ENCODE peak calls at places on chromosomes 11 and 22, in eight cellular contexts. One of them, this sample, is unnamed.

GRCh38 chr11:47891886-47892285 is 43.7 kb upstream of the NUP160 start:
- DNase-seq in neural crest cell: no peak
- DNase-seq in CD4-positive, alpha-beta T cell: no peak
- DNase-seq in heart left ventricle: no peak
- DNase-seq in nephron progenitor cell: no peak
- DNase-seq in MCF 10A: no peak
- DNase-seq in mesothelial cell of epicardium: no peak
- DNase-seq in fibroblast of mammary gland: no peak
- DNase-seq in this sample: no peak

GRCh38 chr22:50581950-50582561 is 593 bp downstream of the CHKB start:
- DNase-seq in mesothelial cell of epicardium: peak; percentile 56
- DNase-seq in heart left ventricle: no peak
- DNase-seq in MCF 10A: peak; percentile 20
- DNase-seq in fibroblast of mammary gland: no peak
- DNase-seq in neural crest cell: no peak
- DNase-seq in nephron progenitor cell: no peak
- DNase-seq in CD4-positive, alpha-beta T cell: no peak
- DNase-seq in this sample: no peak

GRCh38 chr22:39839917-39840510 is 53.5 kb downstream of the ENTHD1 start:
- DNase-seq in neural crest cell: no peak
- DNase-seq in MCF 10A: no peak
- DNase-seq in mesothelial cell of epicardium: no peak
- DNase-seq in CD4-positive, alpha-beta T cell: no peak
- DNase-seq in fibroblast of mammary gland: no peak
- DNase-seq in heart left ventricle: no peak
- DNase-seq in nephron progenitor cell: no peak
- DNase-seq in this sample: no peak

GRCh38 chr22:50299724-50300619 is 7.5 kb downstream of the PLXNB2 start:
- DNase-seq in mesothelial cell of epicardium: no peak
- DNase-seq in fibroblast of mammary gland: no peak
- DNase-seq in heart left ventricle: no peak
- DNase-seq in nephron progenitor cell: peak; percentile 75
- DNase-seq in neural crest cell: peak; percentile 61
- DNase-seq in CD4-positive, alpha-beta T cell: no peak
- DNase-seq in MCF 10A: no peak
- DNase-seq in this sample: peak; percentile 89

GRCh38 chr11:705646-706438 is at the start of gene EPS8L2:
- DNase-seq in MCF 10A: peak; percentile 57
- DNase-seq in CD4-positive, alpha-beta T cell: no peak
- DNase-seq in heart left ventricle: no peak
- DNase-seq in fibroblast of mammary gland: no peak
- DNase-seq in mesothelial cell of epicardium: no peak
- DNase-seq in neural crest cell: no peak
- DNase-seq in nephron progenitor cell: peak; percentile 69
- DNase-seq in this sample: peak; percentile 91

GRCh38 chr11:107538239-107538638 is 27.3 kb downstream of the ALKBH8 start:
- DNase-seq in heart left ventricle: no peak
- DNase-seq in CD4-positive, alpha-beta T cell: no peak
- DNase-seq in neural crest cell: no peak
- DNase-seq in fibroblast of mammary gland: no peak
- DNase-seq in MCF 10A: no peak
- DNase-seq in nephron progenitor cell: no peak
- DNase-seq in mesothelial cell of epicardium: no peak
- DNase-seq in this sample: no peak

GRCh38 chr22:22404598-22405284 is 103.8 kb downstream of the ZNF280B start:
- DNase-seq in CD4-positive, alpha-beta T cell: no peak
- DNase-seq in neural crest cell: no peak
- DNase-seq in MCF 10A: no peak
- DNase-seq in heart left ventricle: no peak
- DNase-seq in mesothelial cell of epicardium: no peak
- DNase-seq in fibroblast of mammary gland: no peak
- DNase-seq in nephron progenitor cell: no peak
- DNase-seq in this sample: no peak

GRCh38 chr11:134545521-134545920 is 133.5 kb upstream of the B3GAT1 start:
- DNase-seq in nephron progenitor cell: no peak
- DNase-seq in mesothelial cell of epicardium: peak; percentile 19
- DNase-seq in MCF 10A: no peak
- DNase-seq in fibroblast of mammary gland: no peak
- DNase-seq in CD4-positive, alpha-beta T cell: no peak
- DNase-seq in neural crest cell: no peak
- DNase-seq in heart left ventricle: no peak
- DNase-seq in this sample: no peak

GRCh38 chr11:66288138-66288865 is 641 bp downstream of the YIF1A start:
- DNase-seq in fibroblast of mammary gland: no peak
- DNase-seq in heart left ventricle: no peak
- DNase-seq in mesothelial cell of epicardium: no peak
- DNase-seq in neural crest cell: no peak
- DNase-seq in CD4-positive, alpha-beta T cell: no peak
- DNase-seq in nephron progenitor cell: no peak
- DNase-seq in MCF 10A: no peak
- DNase-seq in this sample: peak; percentile 58

GRCh38 chr11:105000167-105000566 is 22.8 kb downstream of the CASP5 start:
- DNase-seq in heart left ventricle: no peak
- DNase-seq in mesothelial cell of epicardium: no peak
- DNase-seq in CD4-positive, alpha-beta T cell: no peak
- DNase-seq in MCF 10A: no peak
- DNase-seq in fibroblast of mammary gland: peak; percentile 27
- DNase-seq in nephron progenitor cell: no peak
- DNase-seq in neural crest cell: no peak
- DNase-seq in this sample: no peak

GRCh38 chr22:33851240-33851639 is 69.0 kb downstream of the LARGE1 start:
- DNase-seq in neural crest cell: no peak
- DNase-seq in fibroblast of mammary gland: peak; percentile 16
- DNase-seq in MCF 10A: no peak
- DNase-seq in heart left ventricle: no peak
- DNase-seq in mesothelial cell of epicardium: no peak
- DNase-seq in nephron progenitor cell: no peak
- DNase-seq in CD4-positive, alpha-beta T cell: no peak
- DNase-seq in this sample: no peak

GRCh38 chr11:46675288-46675851 is 25.0 kb downstream of the ARHGAP1 start:
- DNase-seq in MCF 10A: peak; percentile 71
- DNase-seq in heart left ventricle: no peak
- DNase-seq in CD4-positive, alpha-beta T cell: no peak
- DNase-seq in nephron progenitor cell: no peak
- DNase-seq in neural crest cell: no peak
- DNase-seq in mesothelial cell of epicardium: no peak
- DNase-seq in fibroblast of mammary gland: peak; percentile 72
- DNase-seq in this sample: peak; percentile 60

GRCh38 chr22:31896472-31896871 is 47.9 kb upstream of the YWHAH start:
- DNase-seq in heart left ventricle: no peak
- DNase-seq in CD4-positive, alpha-beta T cell: no peak
- DNase-seq in fibroblast of mammary gland: no peak
- DNase-seq in mesothelial cell of epicardium: no peak
- DNase-seq in neural crest cell: no peak
- DNase-seq in MCF 10A: no peak
- DNase-seq in nephron progenitor cell: no peak
- DNase-seq in this sample: no peak

GRCh38 chr22:31898406-31898805 is 45.9 kb upstream of the YWHAH start:
- DNase-seq in heart left ventricle: no peak
- DNase-seq in mesothelial cell of epicardium: no peak
- DNase-seq in fibroblast of mammary gland: no peak
- DNase-seq in nephron progenitor cell: no peak
- DNase-seq in MCF 10A: no peak
- DNase-seq in CD4-positive, alpha-beta T cell: no peak
- DNase-seq in neural crest cell: no peak
- DNase-seq in this sample: no peak

GRCh38 chr22:31897842-31898241 is 46.5 kb upstream of the YWHAH start:
- DNase-seq in CD4-positive, alpha-beta T cell: no peak
- DNase-seq in neural crest cell: no peak
- DNase-seq in MCF 10A: no peak
- DNase-seq in heart left ventricle: no peak
- DNase-seq in mesothelial cell of epicardium: peak; percentile 47
- DNase-seq in nephron progenitor cell: no peak
- DNase-seq in fibroblast of mammary gland: peak; percentile 6
- DNase-seq in this sample: no peak

GRCh38 chr22:31893460-31893859 is 50.9 kb upstream of the YWHAH start:
- DNase-seq in heart left ventricle: no peak
- DNase-seq in neural crest cell: peak; percentile 48
- DNase-seq in MCF 10A: no peak
- DNase-seq in CD4-positive, alpha-beta T cell: no peak
- DNase-seq in nephron progenitor cell: no peak
- DNase-seq in fibroblast of mammary gland: no peak
- DNase-seq in mesothelial cell of epicardium: no peak
- DNase-seq in this sample: no peak

DNA sequence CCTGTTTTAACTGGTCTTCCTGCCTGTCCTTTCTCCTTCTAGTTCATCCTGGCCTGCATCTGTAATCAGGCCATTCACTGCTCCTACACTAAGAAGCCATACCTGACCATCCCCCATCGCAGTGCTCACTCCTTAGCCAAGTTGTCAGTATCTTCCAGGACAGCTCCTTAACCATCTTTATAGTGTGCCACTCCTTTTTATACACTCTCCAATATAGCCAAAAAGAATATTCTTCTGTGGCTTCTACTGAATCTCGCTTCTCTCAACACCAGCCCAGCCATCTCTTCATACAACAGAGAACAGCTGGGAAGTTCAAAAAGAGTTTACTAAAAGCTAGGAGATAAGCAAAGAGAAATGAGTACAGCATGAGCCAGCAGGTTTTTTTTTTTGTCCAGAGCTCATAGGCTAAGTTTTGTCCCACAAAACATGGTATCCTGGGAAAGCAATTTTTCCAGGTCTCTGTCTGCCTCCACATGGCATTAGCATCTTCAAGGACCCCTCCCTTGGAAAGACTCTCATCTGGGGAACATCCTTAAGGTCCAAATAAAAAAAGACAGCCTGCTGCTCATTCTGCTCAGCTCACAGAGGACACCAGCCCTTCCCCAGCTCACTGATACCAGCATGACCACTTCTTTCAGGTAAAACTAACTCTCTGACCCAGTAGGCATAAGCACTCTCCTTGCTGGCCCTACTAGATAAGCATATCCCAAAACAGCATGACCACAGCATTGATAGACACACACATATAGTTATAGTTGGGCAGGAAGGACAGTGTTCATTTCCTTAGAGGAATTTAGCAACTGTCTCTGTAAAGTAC is 48.8 kb upstream of the YWHAH start:
- DNase-seq in mesothelial cell of epicardium: no peak
- DNase-seq in nephron progenitor cell: no peak
- DNase-seq in neural crest cell: no peak
- DNase-seq in CD4-positive, alpha-beta T cell: no peak
- DNase-seq in MCF 10A: no peak
- DNase-seq in heart left ventricle: no peak
- DNase-seq in fibroblast of mammary gland: no peak
- DNase-seq in this sample: no peak
- TF ChIP-seq CTCF in mesothelial cell of epicardium: no peak
- TF ChIP-seq CTCF in nephron progenitor cell: no peak
- TF ChIP-seq CTCF in neural crest cell: no peak
- TF ChIP-seq CTCF in CD4-positive, alpha-beta T cell: no peak
- TF ChIP-seq CTCF in MCF 10A: no peak
- TF ChIP-seq CTCF in heart left ventricle: no peak
- TF ChIP-seq CTCF in fibroblast of mammary gland: no peak
- TF ChIP-seq CTCF in this sample: no peak

GRCh38 chr11:67372993-67373915 is at the start of gene CLCF1:
- DNase-seq in MCF 10A: peak; percentile 69
- DNase-seq in fibroblast of mammary gland: peak; percentile 85
- DNase-seq in heart left ventricle: peak; percentile 77
- DNase-seq in nephron progenitor cell: peak; percentile 73
- DNase-seq in mesothelial cell of epicardium: peak; percentile 68
- DNase-seq in CD4-positive, alpha-beta T cell: peak; percentile 73
- DNase-seq in neural crest cell: peak; percentile 51
- DNase-seq in this sample: peak; percentile 81
- TF ChIP-seq CTCF in MCF 10A: no peak
- TF ChIP-seq CTCF in fibroblast of mammary gland: no peak
- TF ChIP-seq CTCF in heart left ventricle: no peak
- TF ChIP-seq CTCF in nephron progenitor cell: no peak
- TF ChIP-seq CTCF in mesothelial cell of epicardium: no peak
- TF ChIP-seq CTCF in CD4-positive, alpha-beta T cell: no peak
- TF ChIP-seq CTCF in neural crest cell: no peak
- TF ChIP-seq CTCF in this sample: no peak

GRCh38 chr22:42682113-42682851 is 33.1 kb upstream of the CYB5R3 start:
- DNase-seq in fibroblast of mammary gland: no peak
- DNase-seq in nephron progenitor cell: no peak
- DNase-seq in CD4-positive, alpha-beta T cell: no peak
- DNase-seq in neural crest cell: no peak
- DNase-seq in mesothelial cell of epicardium: no peak
- DNase-seq in MCF 10A: no peak
- DNase-seq in heart left ventricle: no peak
- DNase-seq in this sample: no peak

GRCh38 chr22:42683599-42684283 is 34.5 kb upstream of the CYB5R3 start:
- DNase-seq in nephron progenitor cell: no peak
- DNase-seq in MCF 10A: no peak
- DNase-seq in neural crest cell: no peak
- DNase-seq in fibroblast of mammary gland: peak; percentile 66
- DNase-seq in CD4-positive, alpha-beta T cell: no peak
- DNase-seq in heart left ventricle: peak; percentile 63
- DNase-seq in mesothelial cell of epicardium: no peak
- DNase-seq in this sample: peak; percentile 68

GRCh38 chr22:42676059-42676607 is 26.9 kb upstream of the CYB5R3 start:
- DNase-seq in nephron progenitor cell: no peak
- DNase-seq in CD4-positive, alpha-beta T cell: no peak
- DNase-seq in heart left ventricle: no peak
- DNase-seq in mesothelial cell of epicardium: no peak
- DNase-seq in fibroblast of mammary gland: peak; percentile 83
- DNase-seq in neural crest cell: no peak
- DNase-seq in MCF 10A: peak; percentile 72
- DNase-seq in this sample: no peak

GRCh38 chr22:42680648-42681047 is 31.5 kb upstream of the CYB5R3 start:
- DNase-seq in nephron progenitor cell: no peak
- DNase-seq in MCF 10A: peak; percentile 92
- DNase-seq in neural crest cell: no peak
- DNase-seq in mesothelial cell of epicardium: no peak
- DNase-seq in heart left ventricle: no peak
- DNase-seq in fibroblast of mammary gland: peak; percentile 98
- DNase-seq in CD4-positive, alpha-beta T cell: no peak
- DNase-seq in this sample: no peak

DNA sequence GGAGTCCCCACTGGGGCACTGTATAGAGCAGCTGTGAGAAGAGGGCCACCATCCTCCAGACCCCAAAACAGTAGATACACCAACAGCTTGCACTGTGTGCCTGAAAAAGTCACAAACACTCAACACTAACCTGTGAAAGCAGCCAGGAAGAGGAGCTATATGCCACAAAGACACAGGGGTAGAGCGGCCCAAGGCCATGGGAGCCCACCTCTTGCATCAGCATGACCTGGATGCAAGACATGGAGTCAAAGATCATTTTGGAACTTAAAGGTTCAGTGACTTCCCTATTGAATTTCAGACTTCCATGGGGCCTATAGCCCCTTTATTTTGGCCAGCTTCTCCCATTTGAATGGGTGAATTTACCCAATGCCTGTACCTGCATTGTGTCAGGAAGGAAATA is 29.7 kb upstream of the CYB5R3 start:
- DNase-seq in mesothelial cell of epicardium: no peak
- DNase-seq in CD4-positive, alpha-beta T cell: no peak
- DNase-seq in MCF 10A: no peak
- DNase-seq in nephron progenitor cell: no peak
- DNase-seq in fibroblast of mammary gland: no peak
- DNase-seq in heart left ventricle: no peak
- DNase-seq in neural crest cell: no peak
- DNase-seq in this sample: no peak
- TF ChIP-seq CTCF in mesothelial cell of epicardium: no peak
- TF ChIP-seq CTCF in CD4-positive, alpha-beta T cell: no peak
- TF ChIP-seq CTCF in MCF 10A: no peak
- TF ChIP-seq CTCF in nephron progenitor cell: no peak
- TF ChIP-seq CTCF in fibroblast of mammary gland: no peak
- TF ChIP-seq CTCF in heart left ventricle: no peak
- TF ChIP-seq CTCF in neural crest cell: no peak
- TF ChIP-seq CTCF in this sample: no peak

DNA sequence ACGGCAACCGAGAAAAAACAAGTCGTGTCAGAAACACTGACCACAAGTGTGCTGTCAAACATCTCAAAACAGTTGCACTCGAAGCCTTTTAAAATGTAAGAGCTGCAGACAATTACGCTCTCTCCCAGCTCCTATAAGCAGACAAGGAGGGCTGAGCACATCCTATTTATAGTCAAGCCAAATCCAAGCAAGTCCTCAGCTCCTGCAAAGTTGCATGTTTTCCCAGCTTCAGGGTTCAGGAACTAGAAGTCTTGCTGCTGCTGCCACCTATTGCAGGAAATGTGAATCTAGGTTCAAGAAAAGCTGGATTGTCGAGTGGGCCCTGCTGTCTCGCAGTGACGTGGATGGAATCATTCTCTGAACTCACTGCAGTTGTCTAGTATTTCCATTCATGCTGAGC is 15.5 kb downstream of the EFCAB6 start:
- DNase-seq in CD4-positive, alpha-beta T cell: no peak
- DNase-seq in MCF 10A: peak; percentile 38
- DNase-seq in nephron progenitor cell: no peak
- DNase-seq in neural crest cell: no peak
- DNase-seq in mesothelial cell of epicardium: no peak
- DNase-seq in fibroblast of mammary gland: peak; percentile 58
- DNase-seq in heart left ventricle: no peak
- DNase-seq in this sample: peak; percentile 15
- TF ChIP-seq CTCF in CD4-positive, alpha-beta T cell: no peak
- TF ChIP-seq CTCF in MCF 10A: peak; percentile 41
- TF ChIP-seq CTCF in nephron progenitor cell: peak; percentile 20
- TF ChIP-seq CTCF in neural crest cell: peak; percentile 57
- TF ChIP-seq CTCF in mesothelial cell of epicardium: no peak
- TF ChIP-seq CTCF in fibroblast of mammary gland: peak; percentile 47
- TF ChIP-seq CTCF in heart left ventricle: peak; percentile 40
- TF ChIP-seq CTCF in this sample: no peak